ENCODE peak calls at places on chromosomes 5 and 9, in eight cellular contexts. E is chondrocyte; L is T1000; A is stimulated activated CD8-positive, alpha-beta memory T cell treated with anti-CD3 and anti-CD28 coated beads, Interleukin-4, amount 100 ng/mL, for 4 hours; U is GM20000; X is CD8-positive, alpha-beta T cell; R is AG08395; Z is cardiac fibroblast. I is an unnamed sample.

GRCh38 chr9:123471843-123472570 is 116.0 kb downstream of the CRB2 start:
- DNase-seq in E (peak), L (no peak), A (no peak), U (no peak), X (no peak), R (no peak), Z (no peak), I (no peak)

GRCh38 chr9:123344273-123345096 is 11.5 kb upstream of the CRB2 start:
- DNase-seq in E (no peak), L (no peak), A (no peak), U (peak), X (no peak), R (no peak), Z (no peak), I (no peak)

GRCh38 chr9:114405294-114406034 is 17.7 kb upstream of the AKNA start:
- DNase-seq in E (no peak), L (peak), A (peak), U (peak), X (peak), R (peak), Z (peak), I (peak)

GRCh38 chr9:77005216-77005615 is 14.2 kb upstream of the FOXB2 start:
- DNase-seq in E (no peak), L (no peak), A (no peak), U (no peak), X (no peak), R (no peak), Z (no peak), I (no peak)

GRCh38 chr5:87155076-87155475 is 112.6 kb upstream of the RASA1 start:
- DNase-seq in E (no peak), L (no peak), A (no peak), U (no peak), X (no peak), R (no peak), Z (no peak), I (no peak)

GRCh38 chr9:33106827-33107621 is 30.6 kb upstream of the SMU1 start:
- DNase-seq in E (no peak), L (no peak), A (no peak), U (no peak), X (no peak), R (peak), Z (peak), I (no peak)

GRCh38 chr5:1180096-1180495 is 21.3 kb upstream of the SLC6A19 start:
- DNase-seq in E (peak), L (no peak), A (no peak), U (no peak), X (no peak), R (no peak), Z (no peak), I (no peak)

GRCh38 chr5:87188411-87188810 is 79.3 kb upstream of the RASA1 start:
- DNase-seq in E (no peak), L (no peak), A (no peak), U (no peak), X (no peak), R (no peak), Z (no peak), I (no peak)

GRCh38 chr9:137833721-137834613 is 43.6 kb upstream of the CACNA1B start:
- DNase-seq in E (peak), L (no peak), A (no peak), U (no peak), X (no peak), R (no peak), Z (no peak), I (no peak)

GRCh38 chr5:111530298-111530740 is 18.0 kb upstream of the STARD4 start:
- DNase-seq in E (no peak), L (no peak), A (peak), U (peak), X (peak), R (peak), Z (peak), I (no peak)

GRCh38 chr9:35675732-35676392 is 2.1 kb downstream of the CA9 start:
- DNase-seq in E (no peak), L (no peak), A (no peak), U (peak), X (peak), R (peak), Z (no peak), I (no peak)

I was measured in SK-N-MC.